ENCODE peak calls at places on chromosomes 2 and 18, in four cellular contexts. X is GM23338, D is PC-9, R is Karpas-422. H is an unnamed sample. For H3K9me2, the result is how much of the 10 kb centered on the place peaks cover.

GRCh38 chr2:134140251-134140661 is 113.6 kb upstream of the MGAT5 start:
- DNase-seq in X (no peak), D (peak), R (no peak), H (no peak)

GRCh38 chr2:100704156-100704555 is 115.8 kb upstream of the NPAS2 start:
- DNase-seq in X (no peak), D (no peak), R (no peak), H (no peak)

GRCh38 chr2:27571681-27572080 is 11.2 kb upstream of the ZNF512 start:
- DNase-seq in X (no peak), D (no peak), R (no peak), H (no peak)

GRCh38 chr18:51191139-51191717 is 6.3 kb downstream of the MEX3C start:
- DNase-seq in X (no peak), D (no peak), R (peak), H (peak)

GRCh38 chr2:117858892-117859531 is 44.5 kb downstream of the DDX18 start:
- DNase-seq in X (peak), D (no peak), R (no peak), H (peak)

GRCh38 chr2:98654702-98655488 is 46.5 kb downstream of the UNC50 start:
- DNase-seq in X (no peak), D (no peak), R (no peak), H (no peak)

GRCh38 chr2:153169567-153169966 is 309.0 kb downstream of the RPRM start:
- DNase-seq in X (no peak), D (no peak), R (no peak), H (no peak)

GRCh38 chr2:95331606-95332005 is 34.5 kb downstream of the KCNIP3 start:
- DNase-seq in X (no peak), D (no peak), R (no peak), H (no peak)

GRCh38 chr18:63476666-63477065 is at the start of gene SERPINB5:
- DNase-seq in X (no peak), D (peak), R (no peak), H (no peak)

GRCh38 chr18:27181726-27182125 is 3.4 kb downstream of the CHST9 start:
- DNase-seq in X (no peak), D (no peak), R (no peak), H (no peak)

GRCh38 chr2:186309901-186310300 is 176.2 kb upstream of the ZC3H15 start:
- DNase-seq in X (no peak), D (no peak), R (no peak), H (no peak)

GRCh38 chr2:162113771-162114168 is 38.3 kb downstream of the GCG start:
- DNase-seq in X (peak), D (no peak), R (no peak), H (peak)

GRCh38 chr2:168192839-168193616 is 54.4 kb downstream of the STK39 start:
- DNase-seq in X (peak), D (peak), R (peak), H (no peak)

GRCh38 chr2:235808366-235808765 is 314.5 kb downstream of the AGAP1 start:
- DNase-seq in X (no peak), D (no peak), R (no peak), H (no peak)

GRCh38 chr2:235810297-235810696 is 316.5 kb downstream of the AGAP1 start:
- DNase-seq in X (peak), D (no peak), R (no peak), H (no peak)

GRCh38 chr2:235811446-235812184 is 317.8 kb downstream of the AGAP1 start:
- DNase-seq in X (no peak), D (no peak), R (no peak), H (no peak)

GRCh38 chr2:235804676-235805075 is 310.8 kb downstream of the AGAP1 start:
- DNase-seq in X (no peak), D (no peak), R (no peak), H (no peak)

GRCh38 chr2:235807347-235807746 is 313.5 kb downstream of the AGAP1 start:
- DNase-seq in X (peak), D (no peak), R (no peak), H (no peak)
- H3K9me2 ChIP-seq in X (under half), D (under half), R (under half), H (under half)

GRCh38 chr2:221530653-221531037 is 41.5 kb downstream of the EPHA4 start:
- DNase-seq in X (no peak), D (no peak), R (no peak), H (no peak)
- H3K4me3 ChIP-seq in X (no peak), D (no peak), R (no peak), H (peak)

DNA sequence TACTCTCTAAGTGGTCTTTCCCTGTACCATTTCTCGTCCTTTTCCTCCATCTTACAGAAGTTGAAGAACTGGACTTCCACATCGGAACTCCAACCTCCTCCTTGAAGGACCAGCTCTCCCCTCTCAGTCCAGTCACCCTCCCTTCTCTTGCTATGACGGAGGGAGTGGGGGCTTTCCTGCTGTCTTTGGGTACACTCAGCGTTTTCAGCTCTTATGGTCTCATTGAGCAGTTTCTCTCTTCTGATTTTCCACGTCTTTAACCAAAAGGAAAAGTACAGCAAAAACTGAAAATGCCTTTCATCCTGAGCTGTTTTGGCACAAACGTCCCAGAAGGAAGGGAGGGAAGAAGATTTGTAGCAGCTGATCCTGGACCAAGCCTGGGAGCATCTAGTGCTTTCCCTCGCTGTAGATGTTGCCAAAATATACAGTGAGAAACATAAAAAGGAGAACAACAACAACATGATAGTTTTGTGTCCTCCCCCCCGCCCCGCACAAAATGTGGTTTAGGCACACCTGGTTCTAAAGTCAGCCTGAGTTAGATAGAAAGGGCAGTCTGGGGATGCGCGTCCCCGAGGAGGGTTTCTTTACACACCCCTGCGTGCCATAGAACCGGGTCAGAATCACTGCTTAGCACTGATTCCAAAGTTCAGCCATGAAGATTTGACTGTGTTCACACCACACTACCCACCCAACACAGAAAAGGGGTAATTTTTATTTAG is 53.5 kb downstream of the SLC40A1 start:
- DNase-seq in X (no peak), D (no peak), R (no peak), H (no peak)
- H3K9me2 ChIP-seq in X (under half), D (under half), R (under half), H (under half)

GRCh38 chr2:240892925-240893324 is 3.0 kb downstream of the MAB21L4 start:
- DNase-seq in X (no peak), D (no peak), R (no peak), H (no peak)
- H3K4me3 ChIP-seq in X (no peak), D (peak), R (no peak), H (no peak)

DNA sequence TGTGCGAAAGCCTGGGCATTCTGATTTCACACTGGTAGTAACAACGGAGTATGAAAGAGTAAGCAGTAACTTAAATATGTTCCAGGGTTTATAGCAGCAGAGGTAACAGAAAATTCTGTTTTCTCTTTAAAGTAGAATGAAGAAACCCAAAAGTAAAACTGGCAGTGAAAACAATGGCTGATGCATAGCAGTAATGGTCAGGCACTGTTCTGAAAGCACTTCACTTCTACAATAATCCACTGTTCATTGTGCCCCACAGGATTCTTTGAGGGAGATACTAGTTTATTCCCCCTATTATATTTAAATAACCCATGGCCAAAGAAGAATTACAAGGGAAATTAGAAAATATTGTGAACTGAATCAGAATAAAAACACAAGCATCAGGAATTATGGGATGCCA is 9.3 kb upstream of the DNAJC10 start:
- DNase-seq in X (no peak), D (peak), R (no peak), H (no peak)
- H3K9me2 ChIP-seq in X (under half), D (under half), R (under half), H (under half)

GRCh38 chr2:112483821-112484220 is 1.9 kb downstream of the TTL start:
- DNase-seq in X (no peak), D (no peak), R (no peak), H (no peak)
- H3K4me3 ChIP-seq in X (peak), D (peak), R (peak), H (peak)

DNA sequence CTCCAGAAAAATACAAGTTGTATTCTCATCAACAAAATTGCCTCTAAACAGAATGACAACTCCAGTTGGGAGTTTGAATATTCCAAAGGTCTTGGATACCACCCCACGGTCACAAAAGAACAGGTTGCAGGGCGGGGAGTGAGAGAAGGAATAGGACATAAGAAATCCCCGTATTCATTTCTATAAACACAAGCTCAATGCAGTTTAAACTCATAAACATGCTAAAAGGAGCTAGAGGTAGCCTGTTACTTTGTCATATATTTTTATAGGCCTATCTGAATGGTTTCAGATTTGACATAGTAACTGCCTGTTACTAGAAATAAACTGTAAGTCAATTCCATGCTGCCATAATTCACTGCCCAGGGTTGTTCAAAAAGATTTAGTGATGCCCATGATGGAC is 567.5 kb downstream of the BCL11A start:
- DNase-seq in X (no peak), D (no peak), R (no peak), H (no peak)
- H3K9me2 ChIP-seq in X (under half), D (under half), R (under half), H (under half)

GRCh38 chr2:28868611-28869010 is 1.5 kb downstream of the TRMT61B start:
- DNase-seq in X (no peak), D (no peak), R (no peak), H (peak)
- H3K4me3 ChIP-seq in X (peak), D (peak), R (peak), H (peak)

GRCh38 chr2:172969171-172969570 is 106.5 kb upstream of the MAP3K20 start:
- DNase-seq in X (no peak), D (no peak), R (no peak), H (peak)

GRCh38 chr2:172968061-172968469 is 107.6 kb upstream of the MAP3K20 start:
- DNase-seq in X (no peak), D (no peak), R (no peak), H (peak)

GRCh38 chr2:172967036-172967982 is 108.3 kb upstream of the MAP3K20 start:
- DNase-seq in X (no peak), D (no peak), R (no peak), H (no peak)

GRCh38 chr2:172970660-172971059 is 105.0 kb upstream of the MAP3K20 start:
- DNase-seq in X (no peak), D (peak), R (no peak), H (no peak)

GRCh38 chr2:172969609-172970008 is 106.0 kb upstream of the MAP3K20 start:
- DNase-seq in X (no peak), D (no peak), R (no peak), H (peak)
- H3K9me2 ChIP-seq in X (under half), D (under half), R (under half), H (under half)

DNA sequence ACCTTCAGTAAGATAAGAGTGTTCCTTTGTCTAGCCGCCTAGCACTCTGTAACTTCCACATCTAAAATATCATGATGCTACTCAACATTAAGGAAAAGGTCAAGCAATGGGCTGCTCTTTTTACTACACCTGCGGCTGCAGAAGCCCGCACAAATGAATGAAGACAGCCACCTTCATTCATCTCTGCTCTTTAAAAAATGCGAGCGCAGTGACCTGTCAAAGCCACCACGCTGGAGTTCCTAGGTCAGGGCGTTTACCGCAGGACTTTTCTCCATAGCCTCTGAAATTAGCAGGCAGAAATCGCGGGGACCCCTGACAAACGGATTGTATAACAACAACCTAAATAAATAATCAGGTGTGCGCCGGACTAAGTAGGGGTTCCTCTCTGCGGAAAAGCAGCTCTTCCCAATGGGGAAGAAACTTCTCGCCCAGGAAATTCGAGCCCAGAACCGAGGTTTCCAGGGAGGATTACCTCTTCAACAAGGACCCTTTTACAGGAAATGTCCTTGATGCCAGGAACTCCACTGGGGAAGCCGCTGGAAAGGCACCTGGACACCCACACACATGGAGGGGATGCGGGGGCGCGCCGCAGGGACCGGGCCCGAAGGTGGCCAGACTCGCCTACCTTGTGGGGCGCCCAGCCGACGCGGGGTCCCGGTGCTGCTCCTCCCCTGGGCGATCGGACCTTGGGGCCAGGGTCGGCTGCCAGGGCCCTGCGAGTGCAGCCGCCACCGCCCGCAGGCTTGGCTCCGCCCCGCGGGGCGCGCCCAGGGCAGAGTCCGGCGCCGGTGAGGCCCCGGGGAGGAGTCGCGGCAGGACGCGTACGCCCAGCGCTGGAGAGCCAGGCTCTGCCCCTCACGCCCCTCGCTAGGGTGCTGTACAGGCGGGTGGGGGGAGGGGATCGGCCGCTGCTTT is at the start of gene CCDC68:
- DNase-seq in X (peak), D (peak), R (no peak), H (peak)
- H3K4me3 ChIP-seq in X (peak), D (peak), R (no peak), H (peak)